ENCODE peak calls at places on chromosomes 5 and 9, in five cellular contexts. H is PC-9; F is fibroblast of the aortic adventitia; J is CD8-positive, alpha-beta T cell; B is colonic mucosa. M is an unnamed sample.

GRCh38 chr5:57816108-57816507 is 333.5 kb upstream of the ACTBL2 start:
- DNase-seq in J (no peak), F (peak; percentile 96), H (peak; percentile 81), B (no peak), M (peak; percentile 98)

GRCh38 chr5:98928802-98929122 is at the start of gene CHD1:
- DNase-seq in B (peak; percentile 95), F (peak; percentile 93), J (peak; percentile 93), H (peak; percentile 86), M (peak; percentile 99)

GRCh38 chr9:80208662-80209061 is 636.9 kb downstream of the TLE4 start:
- DNase-seq in B (no peak), J (no peak), F (no peak), H (no peak), M (no peak)

GRCh38 chr5:138065102-138065501 is 18.7 kb upstream of the WNT8A start:
- DNase-seq in B (no peak), F (no peak), J (peak; percentile 9), H (no peak), M (no peak)

GRCh38 chr9:75087279-75087823 is 604 bp downstream of the NMRK1 start:
- DNase-seq in H (peak; percentile 64), F (peak; percentile 62), B (peak; percentile 56), J (peak; percentile 46), M (peak; percentile 63)

GRCh38 chr9:4596165-4596922 is 65.8 kb upstream of the PLPP6 start:
- DNase-seq in J (peak; percentile 45), B (no peak), F (no peak), H (no peak), M (peak; percentile 12)

GRCh38 chr9:95131023-95131943 is 186.2 kb downstream of the FANCC start:
- DNase-seq in J (peak; percentile 50), B (peak; percentile 82), F (peak; percentile 80), H (no peak), M (peak; percentile 71)

GRCh38 chr5:95526871-95527270 is 27.9 kb downstream of the SKIC3 start:
- DNase-seq in J (no peak), F (no peak), B (no peak), H (no peak), M (peak; percentile 2)

GRCh38 chr5:1831257-1831656 is 30.1 kb downstream of the NDUFS6 start:
- DNase-seq in H (no peak), F (no peak), B (no peak), J (no peak), M (no peak)

GRCh38 chr5:180675036-180675635 is 25.7 kb upstream of the FLT4 start:
- DNase-seq in H (no peak), J (no peak), F (no peak), B (no peak), M (no peak)

GRCh38 chr5:62111428-62111827 is 194.6 kb upstream of the KIF2A start:
- DNase-seq in F (no peak), B (no peak), H (no peak), J (no peak), M (no peak)

GRCh38 chr5:32443541-32444190 is 874 bp downstream of the ZFR start:
- DNase-seq in B (peak; percentile 41), H (peak; percentile 47), F (peak; percentile 23), J (peak; percentile 52), M (peak; percentile 48)

GRCh38 chr9:710951-711745 is 130.3 kb upstream of the DMRT1 start:
- DNase-seq in F (no peak), H (no peak), J (no peak), B (no peak), M (no peak)

GRCh38 chr9:135154050-135154570 is 66.6 kb downstream of the OLFM1 start:
- DNase-seq in F (no peak), H (no peak), J (no peak), B (no peak), M (no peak)

GRCh38 chr5:139605887-139606286 is 42.3 kb upstream of the CXXC5 start:
- DNase-seq in B (no peak), J (no peak), F (no peak), H (no peak), M (no peak)

GRCh38 chr5:181060924-181061323 is 20.9 kb downstream of the BTNL9 start:
- DNase-seq in F (no peak), B (no peak), J (no peak), H (no peak), M (no peak)

GRCh38 chr9:129566563-129567266 is 54.2 kb downstream of the C9orf50 start:
- DNase-seq in B (no peak), H (no peak), J (no peak), F (no peak), M (no peak)

GRCh38 chr5:149299451-149300054 is 27.9 kb downstream of the AFAP1L1 start:
- DNase-seq in F (no peak), J (no peak), H (no peak), B (no peak), M (no peak)

GRCh38 chr9:87479801-87480201 is 17.9 kb upstream of the DAPK1 start:
- DNase-seq in B (no peak), F (no peak), H (no peak), J (no peak), M (peak; percentile 52)

GRCh38 chr9:136764301-136764891 is at the start of gene LCN15:
- DNase-seq in J (no peak), B (no peak), F (no peak), H (no peak), M (no peak)

GRCh38 chr5:120852222-120852860 is 388.2 kb downstream of the PRR16 start:
- DNase-seq in B (no peak), J (no peak), F (no peak), H (no peak), M (no peak)

GRCh38 chr5:32677023-32677422 is 34.1 kb upstream of the NPR3 start:
- DNase-seq in J (no peak), H (no peak), F (no peak), B (no peak), M (no peak)

GRCh38 chr5:134226441-134227192 is 744 bp upstream of the PPP2CA start:
- DNase-seq in H (peak; percentile 54), F (peak; percentile 38), J (peak; percentile 78), B (peak; percentile 89), M (no peak)

GRCh38 chr9:126474786-126475485 is 138.8 kb upstream of the LMX1B start:
- DNase-seq in F (peak; percentile 18), H (peak; percentile 56), J (no peak), B (no peak), M (peak; percentile 91)

GRCh38 chr5:75885849-75886596 is 168.8 kb upstream of the POC5 start:
- DNase-seq in J (no peak), B (no peak), H (no peak), F (no peak), M (no peak)

GRCh38 chr9:129281506-129282145 is 103.6 kb upstream of the IER5L start:
- DNase-seq in H (no peak), B (peak; percentile 16), F (no peak), J (no peak), M (no peak)

GRCh38 chr9:124238546-124239140 is 19.1 kb upstream of the NEK6 start:
- DNase-seq in F (no peak), B (no peak), H (no peak), J (no peak), M (no peak)

GRCh38 chr9:3118081-3118480 is 274.2 kb upstream of the PUM3 start:
- DNase-seq in J (no peak), H (no peak), B (no peak), F (no peak), M (no peak)

GRCh38 chr5:173429489-173430150 is 101.4 kb upstream of the STC2 start:
- DNase-seq in F (peak; percentile 42), H (no peak), J (no peak), B (no peak), M (peak; percentile 26)

GRCh38 chr9:124613849-124614248 is 106.7 kb upstream of the NR5A1 start:
- DNase-seq in B (no peak), F (no peak), H (no peak), J (no peak), M (no peak)

GRCh38 chr5:115815006-115815692 is 1.3 kb downstream of the CDO1 start:
- DNase-seq in H (no peak), B (no peak), J (no peak), F (peak; percentile 57), M (peak; percentile 39)

GRCh38 chr5:65539827-65540226 is 23.1 kb downstream of the CENPK start:
- DNase-seq in H (peak; percentile 60), F (peak; percentile 64), B (no peak), J (no peak), M (no peak)

GRCh38 chr5:32298056-32298420 is 14.7 kb downstream of the MTMR12 start:
- DNase-seq in B (no peak), F (no peak), J (no peak), H (peak; percentile 26), M (no peak)

GRCh38 chr5:159759791-159760300 is 156.4 kb upstream of the ADRA1B start:
- DNase-seq in F (no peak), H (no peak), B (no peak), J (no peak), M (no peak)
- H3K4me3 ChIP-seq in F (no peak overlapping the region), H (no peak overlapping the region), B (no peak overlapping the region), J (no peak overlapping the region), M (no peak overlapping the region)

GRCh38 chr5:14407746-14408175 is 173.8 kb upstream of the OTULINL start:
- DNase-seq in J (no peak), H (no peak), F (peak; percentile 65), B (no peak), M (peak; percentile 59)

GRCh38 chr5:14405706-14406553 is 175.7 kb upstream of the OTULINL start:
- DNase-seq in B (peak; percentile 63), F (peak; percentile 61), J (no peak), H (no peak), M (no peak)

GRCh38 chr5:14406554-14406849 is 175.1 kb upstream of the OTULINL start:
- DNase-seq in B (no peak), J (no peak), H (no peak), F (peak; percentile 91), M (peak; percentile 95)

GRCh38 chr5:14407051-14407450 is 174.5 kb upstream of the OTULINL start:
- DNase-seq in B (no peak), H (no peak), F (no peak), J (no peak), M (no peak)

GRCh38 chr5:14405267-14405666 is 176.3 kb upstream of the OTULINL start:
- DNase-seq in F (peak; percentile 14), H (no peak), B (peak; percentile 47), J (no peak), M (no peak)
- TF ChIP-seq CTCF in F (peak; percentile 31), H (peak; percentile 34), B (no peak), J (no peak), M (peak; percentile 54)

GRCh38 chr5:43019615-43020293 is 20.4 kb downstream of the ANXA2R start:
- DNase-seq in H (peak; percentile 83), F (peak; percentile 78), J (peak; percentile 80), B (peak; percentile 79), M (peak; percentile 90)
- H3K4me3 ChIP-seq in H (peak overlapping the region; percentile 50), F (peak overlapping the region; percentile 57), J (peak overlapping the region; percentile 70), B (peak overlapping the region; percentile 55), M (peak overlapping the region; percentile 63)

DNA sequence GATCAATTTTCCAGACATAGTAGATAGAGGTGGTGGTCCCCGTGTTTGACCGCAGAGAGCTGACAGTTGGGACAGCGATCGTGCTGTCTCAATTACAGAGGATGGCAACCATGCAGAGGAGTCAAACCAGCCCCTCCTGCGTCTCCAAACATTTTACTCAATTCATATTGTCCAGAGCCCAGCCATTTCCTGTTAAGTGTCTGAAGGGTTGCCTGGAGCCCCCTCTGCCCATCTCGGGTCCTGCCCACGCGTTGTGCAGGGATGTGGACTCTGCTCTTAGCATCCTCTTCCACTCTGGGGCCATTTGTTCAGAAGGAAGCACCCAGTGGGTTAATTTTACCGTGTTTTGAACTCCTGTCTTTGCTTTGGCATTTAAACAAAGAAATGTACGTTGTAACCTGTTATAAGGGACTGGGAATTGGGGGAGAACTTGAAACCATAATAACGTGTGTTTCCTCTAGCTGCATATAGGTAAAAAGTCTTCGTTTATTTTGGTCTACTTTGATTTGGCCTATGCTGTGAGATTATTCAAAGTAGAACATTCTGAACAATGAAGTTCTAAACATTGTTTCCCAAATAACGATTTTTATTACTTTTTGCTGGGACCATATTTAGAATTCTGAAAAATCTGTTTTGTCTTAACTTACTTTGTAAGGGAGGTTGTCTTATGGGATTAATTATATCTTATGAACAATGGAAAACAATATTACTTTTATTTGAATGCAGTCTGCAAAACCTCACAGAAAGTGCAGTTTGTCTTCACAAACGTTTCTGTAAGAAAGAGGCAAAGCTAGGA is 901 bp downstream of the EGFLAM start:
- DNase-seq in F (no peak), J (no peak), B (no peak), H (no peak), M (no peak)
- TF ChIP-seq CTCF in F (no peak), J (no peak), B (no peak), H (no peak), M (no peak)